ENCODE peak calls at places on chromosome X, in six cellular contexts. One of them, this sample, is unnamed.

GRCh38 chrX:128961290-128961689 is 562.0 kb downstream of the SMARCA1 start:
- DNase-seq in GM12891: no peak
- DNase-seq in GM12878: no peak
- DNase-seq in H1: no peak
- DNase-seq in K562: no peak
- DNase-seq in HepG2: no peak
- DNase-seq in this sample: no peak

GRCh38 chrX:137354851-137355250 is 211.1 kb upstream of the ZIC3 start:
- DNase-seq in K562: no peak
- DNase-seq in HepG2: no peak
- DNase-seq in GM12891: no peak
- DNase-seq in H1: no peak
- DNase-seq in GM12878: no peak
- DNase-seq in this sample: no peak

GRCh38 chrX:15277594-15277993 is 7.7 kb upstream of the ASB9 start:
- DNase-seq in GM12891: no peak
- DNase-seq in H1: no peak
- DNase-seq in HepG2: peak
- DNase-seq in K562: no peak
- DNase-seq in GM12878: no peak
- DNase-seq in this sample: no peak

GRCh38 chrX:38216642-38217041 is 4.0 kb downstream of the SRPX start:
- DNase-seq in GM12891: no peak
- DNase-seq in H1: no peak
- DNase-seq in K562: no peak
- DNase-seq in GM12878: no peak
- DNase-seq in HepG2: no peak
- DNase-seq in this sample: no peak

GRCh38 chrX:72100051-72100755 is 31.5 kb downstream of the RTL5 start:
- DNase-seq in H1: no peak
- DNase-seq in GM12878: no peak
- DNase-seq in HepG2: no peak
- DNase-seq in GM12891: no peak
- DNase-seq in K562: no peak
- DNase-seq in this sample: no peak

GRCh38 chrX:135518161-135518560 is 2.3 kb upstream of the INTS6L start:
- DNase-seq in HepG2: no peak
- DNase-seq in GM12878: no peak
- DNase-seq in H1: no peak
- DNase-seq in GM12891: no peak
- DNase-seq in K562: no peak
- DNase-seq in this sample: no peak

GRCh38 chrX:130975947-130976346 is 72.9 kb upstream of the ENOX2 start:
- DNase-seq in GM12891: no peak
- DNase-seq in GM12878: no peak
- DNase-seq in H1: no peak
- DNase-seq in K562: peak
- DNase-seq in HepG2: peak
- DNase-seq in this sample: no peak

GRCh38 chrX:143664302-143664701 is 28.4 kb upstream of the SLITRK4 start:
- DNase-seq in K562: peak
- DNase-seq in HepG2: no peak
- DNase-seq in GM12878: no peak
- DNase-seq in H1: no peak
- DNase-seq in GM12891: no peak
- DNase-seq in this sample: no peak

GRCh38 chrX:10450229-10450958 is 170.0 kb downstream of the MID1 start:
- DNase-seq in H1: no peak
- DNase-seq in GM12891: no peak
- DNase-seq in HepG2: no peak
- DNase-seq in K562: no peak
- DNase-seq in GM12878: no peak
- DNase-seq in this sample: no peak

GRCh38 chrX:123331349-123331748 is 147.3 kb downstream of the GRIA3 start:
- DNase-seq in GM12891: no peak
- DNase-seq in K562: no peak
- DNase-seq in HepG2: no peak
- DNase-seq in GM12878: no peak
- DNase-seq in H1: no peak
- DNase-seq in this sample: no peak

GRCh38 chrX:46704767-46705386 is 54.0 kb downstream of the SLC9A7 start:
- DNase-seq in GM12878: peak
- DNase-seq in GM12891: no peak
- DNase-seq in H1: no peak
- DNase-seq in K562: no peak
- DNase-seq in HepG2: no peak
- DNase-seq in this sample: peak

GRCh38 chrX:74133156-74133796 is 170.7 kb upstream of the ZCCHC13 start:
- DNase-seq in H1: no peak
- DNase-seq in HepG2: peak
- DNase-seq in GM12878: peak
- DNase-seq in GM12891: no peak
- DNase-seq in K562: peak
- DNase-seq in this sample: peak

GRCh38 chrX:22012051-22012450 is 20.1 kb upstream of the PHEX start:
- DNase-seq in GM12891: no peak
- DNase-seq in HepG2: no peak
- DNase-seq in H1: no peak
- DNase-seq in K562: no peak
- DNase-seq in GM12878: no peak
- DNase-seq in this sample: no peak

GRCh38 chrX:22300130-22300529 is 27.4 kb downstream of the CBLL2 start:
- DNase-seq in K562: no peak
- DNase-seq in H1: no peak
- DNase-seq in HepG2: no peak
- DNase-seq in GM12891: no peak
- DNase-seq in GM12878: no peak
- DNase-seq in this sample: no peak

GRCh38 chrX:39854772-39855747 is 242.7 kb downstream of the BCOR start:
- DNase-seq in H1: no peak
- DNase-seq in HepG2: no peak
- DNase-seq in GM12891: no peak
- DNase-seq in K562: no peak
- DNase-seq in GM12878: peak
- DNase-seq in this sample: peak

GRCh38 chrX:30283456-30284200 is 25.6 kb downstream of the NR0B1 start:
- DNase-seq in GM12878: no peak
- DNase-seq in GM12891: no peak
- DNase-seq in H1: no peak
- DNase-seq in HepG2: peak
- DNase-seq in K562: peak
- DNase-seq in this sample: no peak

GRCh38 chrX:9677098-9677739 is 88.4 kb downstream of the GPR143 start:
- DNase-seq in K562: no peak
- DNase-seq in HepG2: no peak
- DNase-seq in H1: no peak
- DNase-seq in GM12878: peak
- DNase-seq in GM12891: peak
- DNase-seq in this sample: peak

GRCh38 chrX:119687661-119688413 is 5.1 kb downstream of the SEPTIN6 start:
- DNase-seq in GM12878: no peak
- DNase-seq in K562: no peak
- DNase-seq in H1: no peak
- DNase-seq in GM12891: no peak
- DNase-seq in HepG2: no peak
- DNase-seq in this sample: no peak

GRCh38 chrX:15465896-15466651 is 27.1 kb downstream of the PIR start:
- DNase-seq in GM12891: no peak
- DNase-seq in H1: no peak
- DNase-seq in HepG2: no peak
- DNase-seq in GM12878: no peak
- DNase-seq in K562: no peak
- DNase-seq in this sample: no peak

GRCh38 chrX:123454712-123455431 is 270.8 kb downstream of the GRIA3 start:
- DNase-seq in H1: no peak
- DNase-seq in GM12878: no peak
- DNase-seq in HepG2: no peak
- DNase-seq in K562: no peak
- DNase-seq in GM12891: no peak
- DNase-seq in this sample: no peak

GRCh38 chrX:16487620-16488380 is 162.2 kb upstream of the S100G start:
- DNase-seq in GM12878: no peak
- DNase-seq in K562: no peak
- DNase-seq in GM12891: no peak
- DNase-seq in H1: no peak
- DNase-seq in HepG2: no peak
- DNase-seq in this sample: no peak
- TF ChIP-seq TAF1 in GM12878: no peak
- TF ChIP-seq TAF1 in K562: no peak
- TF ChIP-seq TAF1 in GM12891: no peak
- TF ChIP-seq TAF1 in H1: no peak
- TF ChIP-seq TAF1 in HepG2: no peak
- TF ChIP-seq TAF1 in this sample: no peak

GRCh38 chrX:49040376-49040955 is 2.7 kb downstream of the TFE3 start:
- DNase-seq in GM12891: no peak
- DNase-seq in K562: no peak
- DNase-seq in H1: no peak
- DNase-seq in GM12878: no peak
- DNase-seq in HepG2: no peak
- DNase-seq in this sample: no peak

GRCh38 chrX:49037883-49038475 is 5.2 kb downstream of the TFE3 start:
- DNase-seq in HepG2: no peak
- DNase-seq in GM12891: no peak
- DNase-seq in GM12878: no peak
- DNase-seq in K562: peak
- DNase-seq in H1: no peak
- DNase-seq in this sample: no peak

GRCh38 chrX:49042581-49043219 is 457 bp downstream of the TFE3 start:
- DNase-seq in GM12878: no peak
- DNase-seq in H1: no peak
- DNase-seq in HepG2: no peak
- DNase-seq in GM12891: no peak
- DNase-seq in K562: peak
- DNase-seq in this sample: no peak

GRCh38 chrX:49041683-49042529 is 1.3 kb downstream of the TFE3 start:
- DNase-seq in K562: peak
- DNase-seq in H1: no peak
- DNase-seq in GM12878: no peak
- DNase-seq in GM12891: no peak
- DNase-seq in HepG2: no peak
- DNase-seq in this sample: no peak

DNA sequence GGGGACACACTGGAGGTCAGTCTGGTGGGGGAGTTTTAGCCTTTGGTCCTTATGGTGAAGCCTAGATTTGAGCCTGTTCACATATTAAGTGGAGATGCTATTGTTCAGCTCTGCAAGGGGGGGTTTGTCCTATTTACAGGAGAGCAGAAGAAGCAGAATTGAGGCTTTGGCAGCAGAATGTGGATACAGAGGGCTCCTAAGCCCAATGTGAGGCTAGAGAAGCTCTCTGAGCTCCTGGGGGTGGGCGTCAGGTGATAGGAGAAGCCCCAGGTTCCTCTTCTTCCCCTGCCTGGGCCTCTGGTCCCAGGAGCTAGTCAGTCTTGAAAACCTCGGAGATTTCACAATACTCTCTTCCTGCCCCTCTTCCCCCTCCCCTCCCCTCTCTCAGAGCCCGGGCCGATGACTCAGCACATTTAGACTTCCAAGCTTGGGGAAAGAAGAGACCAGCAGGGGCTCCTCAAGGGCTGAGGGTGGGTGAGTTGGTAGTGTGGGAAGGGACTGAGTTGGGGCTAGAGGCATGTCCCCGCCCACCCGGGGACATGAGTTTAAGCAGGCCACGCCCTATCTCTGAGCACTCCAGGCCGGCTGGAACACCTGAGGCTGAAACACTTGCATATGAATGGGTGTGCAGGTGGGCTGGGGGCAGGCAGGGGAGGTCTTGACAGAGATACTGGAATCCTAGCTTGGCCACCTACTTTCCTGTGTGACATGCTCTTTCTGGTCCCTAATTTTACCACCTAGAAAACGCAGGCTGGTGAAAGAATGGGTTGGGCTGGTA is 3.4 kb downstream of the TFE3 start:
- DNase-seq in HepG2: peak
- DNase-seq in GM12878: no peak
- DNase-seq in K562: peak
- DNase-seq in H1: peak
- DNase-seq in GM12891: peak
- DNase-seq in this sample: no peak
- TF ChIP-seq POLR2A in HepG2: no peak
- TF ChIP-seq POLR2A in GM12878: no peak
- TF ChIP-seq POLR2A in K562: no peak
- TF ChIP-seq POLR2A in H1: no peak
- TF ChIP-seq POLR2A in GM12891: no peak
- TF ChIP-seq POLR2A in this sample: no peak

DNA sequence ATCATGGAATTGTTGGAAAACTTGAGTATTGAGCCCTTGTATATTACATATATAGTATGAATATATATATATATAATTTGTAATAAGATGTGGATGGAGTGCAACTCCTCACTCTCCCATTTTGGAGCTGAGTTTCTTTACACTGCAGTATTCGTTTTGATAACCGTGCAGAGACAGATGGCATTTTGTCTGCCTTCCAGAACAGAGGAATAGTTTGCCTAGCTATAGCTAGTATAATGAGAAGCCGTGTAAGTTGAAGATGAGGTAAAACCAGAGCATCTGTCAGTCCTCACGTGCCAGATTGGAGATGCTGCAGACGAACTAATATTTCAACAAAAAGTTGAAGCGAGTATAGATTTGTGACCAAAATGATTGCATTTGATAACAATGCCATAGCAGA is 180.5 kb downstream of the FMR1NB start:
- DNase-seq in GM12878: no peak
- DNase-seq in H1: no peak
- DNase-seq in K562: no peak
- DNase-seq in GM12891: no peak
- DNase-seq in HepG2: no peak
- DNase-seq in this sample: no peak
- TF ChIP-seq TAF1 in GM12878: no peak
- TF ChIP-seq TAF1 in H1: no peak
- TF ChIP-seq TAF1 in K562: no peak
- TF ChIP-seq TAF1 in GM12891: no peak
- TF ChIP-seq TAF1 in HepG2: no peak
- TF ChIP-seq TAF1 in this sample: no peak

GRCh38 chrX:23745786-23746185 is 2.7 kb upstream of the ACOT9 start:
- DNase-seq in K562: no peak
- DNase-seq in H1: no peak
- DNase-seq in HepG2: no peak
- DNase-seq in GM12878: no peak
- DNase-seq in GM12891: no peak
- DNase-seq in this sample: no peak

GRCh38 chrX:23737413-23737812 is 5.7 kb downstream of the ACOT9 start:
- DNase-seq in GM12878: no peak
- DNase-seq in GM12891: no peak
- DNase-seq in H1: no peak
- DNase-seq in HepG2: no peak
- DNase-seq in K562: no peak
- DNase-seq in this sample: no peak

GRCh38 chrX:23742174-23742692 is 843 bp downstream of the ACOT9 start:
- DNase-seq in GM12878: no peak
- DNase-seq in K562: peak
- DNase-seq in H1: peak
- DNase-seq in GM12891: no peak
- DNase-seq in HepG2: peak
- DNase-seq in this sample: no peak

GRCh38 chrX:23742693-23743622 is at the start of gene ACOT9:
- DNase-seq in HepG2: peak
- DNase-seq in GM12878: peak
- DNase-seq in K562: peak
- DNase-seq in GM12891: peak
- DNase-seq in H1: peak
- DNase-seq in this sample: peak
- TF ChIP-seq POLR2A in HepG2: peak
- TF ChIP-seq POLR2A in GM12878: peak
- TF ChIP-seq POLR2A in K562: peak
- TF ChIP-seq POLR2A in GM12891: peak
- TF ChIP-seq POLR2A in H1: no peak
- TF ChIP-seq POLR2A in this sample: peak

This sample was measured in GM12892.